ENCODE peak calls at places on chromosome X, in eight cellular contexts. J is naive thymus-derived CD8-positive, alpha-beta T cell; A is tibial nerve; O is stimulated activated CD4-positive, alpha-beta T cell treated with anti-CD3 and anti-CD28 coated beads, TNF-alpha, amount 100 ng/mL, for 4 hours; N is osteoblast; K is NCI-H1694 treated with DMSO at 0.1 percent for 48 hours; F is H54; C is RWPE1. V is an unnamed sample.

GRCh38 chrX:130105226-130105625 is 5.1 kb downstream of the ELF4 start:
- DNase-seq in J (no peak), A (no peak), O (no peak), N (no peak), K (no peak), F (no peak), C (no peak), V (no peak)

GRCh38 chrX:84475101-84475500 is 27.2 kb downstream of the HDX start:
- DNase-seq in J (no peak), A (no peak), O (no peak), N (no peak), K (no peak), F (no peak), C (no peak), V (no peak)

GRCh38 chrX:57918750-57919436 is 8.6 kb upstream of the ZXDA start:
- DNase-seq in J (no peak), A (peak), O (no peak), N (no peak), K (no peak), F (no peak), C (no peak), V (no peak)

GRCh38 chrX:46819136-46819535 is 17.7 kb upstream of the RP2 start:
- DNase-seq in J (no peak), A (no peak), O (no peak), N (no peak), K (no peak), F (no peak), C (no peak), V (no peak)

GRCh38 chrX:129653181-129653984 is 1.4 kb downstream of the APLN start:
- DNase-seq in J (no peak), A (no peak), O (no peak), N (no peak), K (peak), F (no peak), C (no peak), V (no peak)

GRCh38 chrX:13815664-13816063 is 1.2 kb downstream of the GPM6B start:
- DNase-seq in J (no peak), A (no peak), O (no peak), N (no peak), K (no peak), F (no peak), C (no peak), V (no peak)

GRCh38 chrX:17500145-17500579 is 125.2 kb downstream of the NHS start:
- DNase-seq in J (no peak), A (no peak), O (no peak), N (no peak), K (no peak), F (no peak), C (no peak), V (no peak)

GRCh38 chrX:154509455-154509854 is 6.6 kb downstream of the FAM3A start:
- DNase-seq in J (no peak), A (no peak), O (no peak), N (no peak), K (no peak), F (no peak), C (no peak), V (no peak)

GRCh38 chrX:102887687-102888086 is 49.4 kb upstream of the RAB40AL start:
- DNase-seq in J (no peak), A (no peak), O (no peak), N (no peak), K (no peak), F (no peak), C (no peak), V (no peak)